ENCODE peak calls at places on chromosomes 1 and 21, in four cellular contexts. J is EL, U is ACHN, S is NCI-H345. N is an unnamed sample.

GRCh38 chr1:44505210-44505993 is 100.3 kb downstream of the RNF220 start:
- DNase-seq in J (no peak), U (no peak), S (no peak), N (no peak)

GRCh38 chr21:29219165-29219770 is 79.5 kb upstream of the BACH1 start:
- DNase-seq in J (peak), U (no peak), S (no peak), N (peak)

GRCh38 chr1:12745992-12746323 is at the start of gene CFAP107:
- DNase-seq in J (no peak), U (no peak), S (peak), N (no peak)

GRCh38 chr1:223437151-223437550 is 43.9 kb downstream of the CCDC185 start:
- DNase-seq in J (no peak), U (no peak), S (no peak), N (no peak)

GRCh38 chr1:96562094-96562493 is 159.5 kb upstream of the PTBP2 start:
- DNase-seq in J (no peak), U (no peak), S (no peak), N (no peak)

GRCh38 chr21:38349111-38349746 is 92.4 kb downstream of the KCNJ15 start:
- DNase-seq in J (no peak), U (no peak), S (no peak), N (no peak)

GRCh38 chr1:201896951-201897391 is 8.3 kb downstream of the SHISA4 start:
- DNase-seq in J (peak), U (peak), S (no peak), N (peak)

GRCh38 chr21:44709426-44710293 is 1.7 kb downstream of the TSPEAR start:
- DNase-seq in J (peak), U (no peak), S (peak), N (no peak)

GRCh38 chr1:159443063-159443750 is 3.7 kb downstream of the OR10J1 start:
- DNase-seq in J (no peak), U (no peak), S (no peak), N (no peak)

GRCh38 chr1:204859885-204860284 is 10.8 kb upstream of the NFASC start:
- DNase-seq in J (no peak), U (no peak), S (no peak), N (no peak)

GRCh38 chr1:208475951-208476824 is 232.0 kb upstream of the PLXNA2 start:
- DNase-seq in J (peak), U (peak), S (no peak), N (no peak)

GRCh38 chr1:32888134-32888533 is 1.8 kb downstream of the HPCA start:
- DNase-seq in J (no peak), U (no peak), S (no peak), N (no peak)

GRCh38 chr1:16017461-16018303 is at the start of gene HSPB7:
- DNase-seq in J (peak), U (no peak), S (no peak), N (no peak)

GRCh38 chr21:44848821-44849521 is 24.5 kb downstream of the PTTG1IP start:
- DNase-seq in J (no peak), U (no peak), S (no peak), N (no peak)

GRCh38 chr1:236472850-236473788 is 50.7 kb upstream of the LGALS8 start:
- DNase-seq in J (no peak), U (no peak), S (no peak), N (no peak)

GRCh38 chr1:151898519-151898991 is 10.8 kb downstream of the THEM4 start:
- DNase-seq in J (peak), U (no peak), S (no peak), N (peak)

GRCh38 chr1:30764939-30765582 is 7.5 kb upstream of the LAPTM5 start:
- DNase-seq in J (no peak), U (no peak), S (no peak), N (no peak)

GRCh38 chr1:17678011-17678410 is 77.1 kb upstream of the ACTL8 start:
- DNase-seq in J (no peak), U (no peak), S (no peak), N (no peak)

GRCh38 chr1:169103443-169103842 is 3.0 kb upstream of the ATP1B1 start:
- DNase-seq in J (no peak), U (peak), S (peak), N (peak)

GRCh38 chr1:239456788-239457187 is 70.4 kb downstream of the CHRM3 start:
- DNase-seq in J (peak), U (no peak), S (no peak), N (no peak)

GRCh38 chr1:235864965-235865525 is 1.7 kb downstream of the LYST start:
- DNase-seq in J (no peak), U (no peak), S (no peak), N (no peak)

GRCh38 chr21:46356494-46357334 is 32.8 kb downstream of the PCNT start:
- DNase-seq in J (no peak), U (no peak), S (no peak), N (no peak)

GRCh38 chr1:183023601-183024351 is 556 bp downstream of the LAMC1 start:
- DNase-seq in J (peak), U (peak), S (peak), N (peak)